ENCODE peak calls at places on chromosomes 1 and 21, in seven cellular contexts. One of them, this sample, is unnamed. For H3K4me1 and H3K9me3, the result is how much of the 10 kb centered on the place peaks cover.

GRCh38 chr1:243621973-243622372 is 228.1 kb downstream of the AKT3 start:
- DNase-seq in Peyer's patch: no peak
- DNase-seq in heart left ventricle: no peak
- DNase-seq in fibroblast of lung: no peak
- DNase-seq in CD4-positive, CD25-positive, alpha-beta regulatory T cell: no peak
- DNase-seq in tibial artery: no peak
- DNase-seq in CD8-positive, alpha-beta memory T cell: no peak
- DNase-seq in this sample: no peak

GRCh38 chr1:209199822-209200221 is 383.7 kb upstream of the CAMK1G start:
- DNase-seq in tibial artery: no peak
- DNase-seq in heart left ventricle: no peak
- DNase-seq in Peyer's patch: no peak
- DNase-seq in CD8-positive, alpha-beta memory T cell: no peak
- DNase-seq in fibroblast of lung: no peak
- DNase-seq in CD4-positive, CD25-positive, alpha-beta regulatory T cell: no peak
- DNase-seq in this sample: no peak

GRCh38 chr1:203090667-203091320 is 5.0 kb upstream of the MYOG start:
- DNase-seq in heart left ventricle: no peak
- DNase-seq in tibial artery: no peak
- DNase-seq in CD4-positive, CD25-positive, alpha-beta regulatory T cell: no peak
- DNase-seq in CD8-positive, alpha-beta memory T cell: no peak
- DNase-seq in fibroblast of lung: no peak
- DNase-seq in Peyer's patch: no peak
- DNase-seq in this sample: no peak

GRCh38 chr1:177514207-177514606 is 343.4 kb downstream of the BRINP2 start:
- DNase-seq in heart left ventricle: no peak
- DNase-seq in CD8-positive, alpha-beta memory T cell: no peak
- DNase-seq in CD4-positive, CD25-positive, alpha-beta regulatory T cell: no peak
- DNase-seq in tibial artery: no peak
- DNase-seq in fibroblast of lung: no peak
- DNase-seq in Peyer's patch: no peak
- DNase-seq in this sample: no peak

GRCh38 chr1:114002492-114003290 is 23.4 kb downstream of the OLFML3 start:
- DNase-seq in fibroblast of lung: peak
- DNase-seq in CD8-positive, alpha-beta memory T cell: no peak
- DNase-seq in tibial artery: no peak
- DNase-seq in CD4-positive, CD25-positive, alpha-beta regulatory T cell: no peak
- DNase-seq in heart left ventricle: peak
- DNase-seq in Peyer's patch: no peak
- DNase-seq in this sample: no peak

GRCh38 chr1:8193840-8194406 is 124.0 kb upstream of the SLC45A1 start:
- DNase-seq in heart left ventricle: no peak
- DNase-seq in tibial artery: no peak
- DNase-seq in CD4-positive, CD25-positive, alpha-beta regulatory T cell: no peak
- DNase-seq in fibroblast of lung: no peak
- DNase-seq in Peyer's patch: no peak
- DNase-seq in CD8-positive, alpha-beta memory T cell: no peak
- DNase-seq in this sample: no peak

GRCh38 chr1:15152318-15153183 is 996 bp upstream of the TMEM51 start:
- DNase-seq in fibroblast of lung: peak
- DNase-seq in Peyer's patch: peak
- DNase-seq in CD8-positive, alpha-beta memory T cell: no peak
- DNase-seq in tibial artery: peak
- DNase-seq in heart left ventricle: peak
- DNase-seq in CD4-positive, CD25-positive, alpha-beta regulatory T cell: no peak
- DNase-seq in this sample: no peak

GRCh38 chr21:43866233-43866632 is 1.2 kb downstream of the AGPAT3 start:
- DNase-seq in Peyer's patch: peak
- DNase-seq in CD8-positive, alpha-beta memory T cell: peak
- DNase-seq in fibroblast of lung: peak
- DNase-seq in tibial artery: no peak
- DNase-seq in CD4-positive, CD25-positive, alpha-beta regulatory T cell: peak
- DNase-seq in heart left ventricle: peak
- DNase-seq in this sample: peak

GRCh38 chr1:148310807-148311206 is 158.7 kb upstream of the NBPF11 start:
- DNase-seq in CD4-positive, CD25-positive, alpha-beta regulatory T cell: no peak
- DNase-seq in tibial artery: no peak
- DNase-seq in CD8-positive, alpha-beta memory T cell: no peak
- DNase-seq in fibroblast of lung: no peak
- DNase-seq in heart left ventricle: no peak
- DNase-seq in Peyer's patch: no peak
- DNase-seq in this sample: no peak

GRCh38 chr1:39396671-39397070 is 94.8 kb upstream of the BMP8A start:
- DNase-seq in tibial artery: no peak
- DNase-seq in fibroblast of lung: no peak
- DNase-seq in CD8-positive, alpha-beta memory T cell: no peak
- DNase-seq in Peyer's patch: no peak
- DNase-seq in CD4-positive, CD25-positive, alpha-beta regulatory T cell: no peak
- DNase-seq in heart left ventricle: no peak
- DNase-seq in this sample: no peak
- H3K4me1 ChIP-seq in tibial artery: under half
- H3K4me1 ChIP-seq in fibroblast of lung: half or more
- H3K4me1 ChIP-seq in CD8-positive, alpha-beta memory T cell: under half
- H3K4me1 ChIP-seq in Peyer's patch: under half
- H3K4me1 ChIP-seq in CD4-positive, CD25-positive, alpha-beta regulatory T cell: under half
- H3K4me1 ChIP-seq in heart left ventricle: half or more
- H3K4me1 ChIP-seq in this sample: under half

GRCh38 chr21:33943293-33943692 is 27.7 kb upstream of the ATP5PO start:
- DNase-seq in heart left ventricle: no peak
- DNase-seq in tibial artery: no peak
- DNase-seq in Peyer's patch: no peak
- DNase-seq in fibroblast of lung: no peak
- DNase-seq in CD4-positive, CD25-positive, alpha-beta regulatory T cell: no peak
- DNase-seq in CD8-positive, alpha-beta memory T cell: no peak
- DNase-seq in this sample: no peak

GRCh38 chr21:33940846-33941245 is 25.2 kb upstream of the ATP5PO start:
- DNase-seq in fibroblast of lung: peak
- DNase-seq in tibial artery: no peak
- DNase-seq in CD8-positive, alpha-beta memory T cell: no peak
- DNase-seq in Peyer's patch: no peak
- DNase-seq in heart left ventricle: no peak
- DNase-seq in CD4-positive, CD25-positive, alpha-beta regulatory T cell: no peak
- DNase-seq in this sample: no peak

GRCh38 chr21:33947451-33948095 is 32.0 kb upstream of the ATP5PO start:
- DNase-seq in heart left ventricle: peak
- DNase-seq in fibroblast of lung: peak
- DNase-seq in CD4-positive, CD25-positive, alpha-beta regulatory T cell: peak
- DNase-seq in Peyer's patch: peak
- DNase-seq in tibial artery: peak
- DNase-seq in CD8-positive, alpha-beta memory T cell: peak
- DNase-seq in this sample: peak

GRCh38 chr21:33945652-33946270 is 30.2 kb upstream of the ATP5PO start:
- DNase-seq in CD8-positive, alpha-beta memory T cell: no peak
- DNase-seq in tibial artery: no peak
- DNase-seq in Peyer's patch: no peak
- DNase-seq in CD4-positive, CD25-positive, alpha-beta regulatory T cell: no peak
- DNase-seq in fibroblast of lung: no peak
- DNase-seq in heart left ventricle: no peak
- DNase-seq in this sample: no peak

DNA sequence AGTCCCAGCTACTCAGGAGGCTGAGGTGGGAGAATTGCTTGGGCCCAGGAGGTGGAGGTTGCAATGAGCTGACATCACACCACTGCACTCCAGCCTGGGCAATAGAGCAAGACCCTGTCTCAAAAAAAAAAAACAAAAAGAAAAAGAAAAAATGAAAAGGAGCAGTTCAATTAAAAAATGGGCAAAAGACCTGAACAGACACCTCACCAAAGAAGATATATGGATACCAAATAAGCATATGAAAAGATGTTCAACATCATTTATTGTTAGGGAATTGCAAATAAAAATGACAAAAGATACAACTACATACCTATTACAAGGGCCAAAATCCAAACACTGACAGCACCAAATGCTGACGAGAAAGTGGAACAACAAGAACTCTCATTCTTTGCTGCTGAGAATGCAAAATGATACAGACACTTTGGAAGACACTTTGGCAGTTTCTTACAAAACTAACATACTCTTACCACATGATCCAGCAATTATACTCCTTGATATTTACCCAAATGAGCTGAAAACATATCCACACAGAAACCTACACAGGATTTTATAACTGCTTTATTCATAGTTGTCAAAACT is 28.7 kb upstream of the ATP5PO start:
- DNase-seq in Peyer's patch: no peak
- DNase-seq in tibial artery: no peak
- DNase-seq in CD8-positive, alpha-beta memory T cell: no peak
- DNase-seq in fibroblast of lung: no peak
- DNase-seq in heart left ventricle: no peak
- DNase-seq in CD4-positive, CD25-positive, alpha-beta regulatory T cell: no peak
- DNase-seq in this sample: no peak
- H3K27ac ChIP-seq in Peyer's patch: no peak
- H3K27ac ChIP-seq in tibial artery: no peak
- H3K27ac ChIP-seq in CD8-positive, alpha-beta memory T cell: no peak
- H3K27ac ChIP-seq in fibroblast of lung: no peak
- H3K27ac ChIP-seq in heart left ventricle: no peak
- H3K27ac ChIP-seq in CD4-positive, CD25-positive, alpha-beta regulatory T cell: no peak
- H3K27ac ChIP-seq in this sample: no peak

GRCh38 chr1:100552922-100553321 is 15.0 kb downstream of the GPR88 start:
- DNase-seq in tibial artery: no peak
- DNase-seq in CD8-positive, alpha-beta memory T cell: no peak
- DNase-seq in heart left ventricle: no peak
- DNase-seq in Peyer's patch: no peak
- DNase-seq in CD4-positive, CD25-positive, alpha-beta regulatory T cell: no peak
- DNase-seq in fibroblast of lung: no peak
- DNase-seq in this sample: no peak
- H3K9me3 ChIP-seq in tibial artery: under half
- H3K9me3 ChIP-seq in CD8-positive, alpha-beta memory T cell: under half
- H3K9me3 ChIP-seq in heart left ventricle: half or more
- H3K9me3 ChIP-seq in Peyer's patch: under half
- H3K9me3 ChIP-seq in CD4-positive, CD25-positive, alpha-beta regulatory T cell: under half
- H3K9me3 ChIP-seq in fibroblast of lung: under half
- H3K9me3 ChIP-seq in this sample: under half

GRCh38 chr21:30994917-30995316 is 43.4 kb downstream of the KRTAP19-8 start:
- DNase-seq in CD4-positive, CD25-positive, alpha-beta regulatory T cell: no peak
- DNase-seq in CD8-positive, alpha-beta memory T cell: no peak
- DNase-seq in heart left ventricle: no peak
- DNase-seq in fibroblast of lung: no peak
- DNase-seq in Peyer's patch: no peak
- DNase-seq in tibial artery: no peak
- DNase-seq in this sample: no peak
- H3K4me1 ChIP-seq in CD4-positive, CD25-positive, alpha-beta regulatory T cell: under half
- H3K4me1 ChIP-seq in CD8-positive, alpha-beta memory T cell: under half
- H3K4me1 ChIP-seq in heart left ventricle: under half
- H3K4me1 ChIP-seq in fibroblast of lung: under half
- H3K4me1 ChIP-seq in Peyer's patch: under half
- H3K4me1 ChIP-seq in tibial artery: under half
- H3K4me1 ChIP-seq in this sample: under half